ENCODE peak calls at places on chromosome 14, in four cellular contexts. F, V, W and Q are unnamed samples.

GRCh38 chr14:57822081-57822480 is 43.8 kb downstream of the SLC35F4 start:
- DNase-seq in V (no peak), F (no peak), W (no peak), Q (no peak)

GRCh38 chr14:58118097-58118496 is 33.9 kb downstream of the ARMH4 start:
- DNase-seq in V (no peak), F (no peak), W (no peak), Q (no peak)

GRCh38 chr14:46279776-46280175 is 371.8 kb downstream of the RPL10L start:
- DNase-seq in F (no peak), V (no peak), W (no peak), Q (no peak)

GRCh38 chr14:94998702-94999101 is 158.6 kb downstream of the DICER1 start:
- DNase-seq in V (no peak), F (no peak), W (no peak), Q (peak)

GRCh38 chr14:76386922-76387782 is 11.2 kb downstream of the ESRRB start:
- DNase-seq in W (peak), V (peak), F (peak), Q (peak)

GRCh38 chr14:44657688-44658388 is 150.8 kb upstream of the FSCB start:
- DNase-seq in W (no peak), F (no peak), V (no peak), Q (peak)

GRCh38 chr14:36070056-36071043 is 106.2 kb downstream of the PTCSC3 start:
- DNase-seq in V (no peak), F (peak), W (no peak), Q (peak)

GRCh38 chr14:77303417-77304156 is 17.1 kb downstream of the POMT2 start:
- DNase-seq in W (no peak), V (no peak), F (no peak), Q (no peak)

GRCh38 chr14:35898217-35898775 is 72.2 kb downstream of the BRMS1L start:
- DNase-seq in W (no peak), V (no peak), F (no peak), Q (peak)